ENCODE peak calls at places on chromosomes 13 and 19, in six cellular contexts. V, Z, U, L, J and I are unnamed samples.

GRCh38 chr19:35090160-35090794 is 25.3 kb upstream of the FXYD3 start:
- DNase-seq in V (peak), Z (peak), U (peak), L (peak), J (peak), I (peak)

GRCh38 chr13:110506396-110506795 is 55.1 kb downstream of the RAB20 start:
- DNase-seq in V (no peak), Z (no peak), U (no peak), L (no peak), J (peak), I (no peak)

GRCh38 chr13:50033696-50034095 is 18.5 kb downstream of the KCNRG start:
- DNase-seq in V (no peak), Z (peak), U (no peak), L (no peak), J (no peak), I (no peak)

GRCh38 chr19:35468637-35469036 is 20.6 kb downstream of the FFAR2 start:
- DNase-seq in V (no peak), Z (peak), U (peak), L (no peak), J (peak), I (peak)

GRCh38 chr19:4916292-4917082 is 7.2 kb downstream of the UHRF1 start:
- DNase-seq in V (no peak), Z (no peak), U (no peak), L (no peak), J (no peak), I (no peak)

GRCh38 chr19:46990998-46991676 is 28.5 kb upstream of the NPAS1 start:
- DNase-seq in V (peak), Z (peak), U (peak), L (peak), J (peak), I (peak)

GRCh38 chr19:12715929-12716328 is 7.8 kb downstream of the TNPO2 start:
- DNase-seq in V (no peak), Z (no peak), U (no peak), L (no peak), J (no peak), I (no peak)

GRCh38 chr13:48222358-48223015 is 10.5 kb upstream of the ITM2B start:
- DNase-seq in V (no peak), Z (no peak), U (no peak), L (no peak), J (no peak), I (no peak)

GRCh38 chr19:11269408-11269807 is 7.1 kb upstream of the DOCK6 start:
- DNase-seq in V (no peak), Z (no peak), U (no peak), L (no peak), J (no peak), I (no peak)

DNA sequence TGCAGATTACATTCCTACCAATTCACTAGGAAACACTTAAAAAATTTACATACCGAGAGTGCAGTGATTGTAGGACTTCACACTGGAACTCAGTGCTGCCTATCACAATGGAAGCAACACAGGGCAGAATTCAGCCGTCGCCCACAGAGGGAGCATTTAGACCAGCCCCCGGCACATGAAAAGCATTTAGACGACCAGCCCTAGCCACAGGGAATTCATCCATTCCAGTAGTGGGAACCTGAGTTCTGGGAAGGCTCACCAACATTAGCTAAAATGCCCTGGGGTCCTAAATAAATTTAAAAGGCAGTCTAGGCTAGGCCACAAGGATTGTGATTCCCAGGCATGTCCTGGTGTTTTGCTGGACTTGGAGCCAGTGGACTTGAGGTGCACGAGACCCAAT is 155.2 kb downstream of the LIG4 start:
- DNase-seq in V (no peak), Z (no peak), U (no peak), L (no peak), J (no peak), I (no peak)
- TF ChIP-seq CTCF in V (no peak), Z (no peak), U (no peak), L (no peak), J (no peak), I (no peak)

GRCh38 chr13:42875448-42876269 is 94.3 kb downstream of the FAM216B start:
- DNase-seq in V (no peak), Z (peak), U (peak), L (no peak), J (no peak), I (peak)
- TF ChIP-seq CTCF in V (no peak), Z (peak), U (no peak), L (no peak), J (no peak), I (no peak)

GRCh38 chr13:113761136-113761535 is 2.1 kb downstream of the TMEM255B start:
- DNase-seq in V (no peak), Z (no peak), U (no peak), L (no peak), J (no peak), I (no peak)

GRCh38 chr13:113756441-113757097 is 2.5 kb upstream of the TMEM255B start:
- DNase-seq in V (no peak), Z (no peak), U (no peak), L (no peak), J (no peak), I (no peak)

GRCh38 chr13:113759525-113760137 is 605 bp downstream of the TMEM255B start:
- DNase-seq in V (no peak), Z (no peak), U (peak), L (no peak), J (peak), I (peak)

GRCh38 chr13:113762075-113762474 is 3.0 kb downstream of the TMEM255B start:
- DNase-seq in V (no peak), Z (no peak), U (no peak), L (no peak), J (no peak), I (no peak)

DNA sequence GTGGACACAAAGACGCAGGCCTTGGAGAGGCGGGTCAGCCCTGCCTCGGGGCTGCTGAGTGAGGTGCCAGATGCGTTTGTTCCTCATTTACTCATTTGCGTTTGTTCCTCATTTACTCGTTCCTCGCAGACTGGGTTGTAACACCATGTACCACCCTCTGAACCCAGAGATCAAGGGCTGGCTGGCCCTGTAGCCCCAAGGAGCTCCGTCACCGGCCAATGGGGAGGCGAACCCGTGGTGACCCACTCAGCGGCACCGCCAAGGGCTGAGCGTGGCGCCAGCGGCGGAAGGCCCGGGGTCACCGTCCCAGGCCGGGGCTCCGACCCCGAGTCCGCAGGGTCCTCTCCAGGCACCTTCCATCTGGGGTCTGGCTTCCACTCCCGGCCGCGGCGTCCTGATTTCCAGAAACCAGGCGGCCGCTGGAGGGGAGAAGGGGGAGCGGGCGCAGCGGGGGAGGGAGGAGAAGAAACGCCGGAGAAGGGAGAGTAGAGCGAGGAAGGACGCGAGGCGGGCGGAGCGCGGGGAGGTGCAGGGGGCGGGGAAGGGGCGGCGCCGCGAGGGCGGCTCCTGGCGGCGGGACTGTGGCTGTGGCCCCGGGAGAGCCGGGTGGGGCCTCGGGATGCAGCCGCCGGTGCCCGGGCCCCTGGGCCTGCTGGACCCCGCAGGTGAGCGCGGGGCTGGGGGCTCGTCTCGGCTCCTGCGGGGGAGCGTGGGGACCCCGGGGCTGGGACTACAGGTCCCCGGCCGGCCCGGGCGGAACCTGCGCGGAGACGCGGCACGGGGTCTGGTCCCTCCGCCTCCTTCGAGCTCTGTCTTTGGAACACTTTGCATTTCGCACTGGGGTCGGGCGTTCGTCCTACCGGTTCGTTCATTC is at the start of gene TMEM255B:
- DNase-seq in V (peak), Z (peak), U (peak), L (peak), J (peak), I (peak)
- TF ChIP-seq CTCF in V (no peak), Z (peak), U (no peak), L (peak), J (no peak), I (no peak)

GRCh38 chr13:69565334-69565733 is 542.3 kb upstream of the ATXN8OS start:
- DNase-seq in V (no peak), Z (peak), U (peak), L (no peak), J (no peak), I (peak)
- TF ChIP-seq CTCF in V (peak), Z (peak), U (peak), L (no peak), J (no peak), I (no peak)

GRCh38 chr19:44277331-44277730 is 17.6 kb downstream of the ZNF233 start:
- DNase-seq in V (no peak), Z (no peak), U (no peak), L (no peak), J (no peak), I (no peak)
- TF ChIP-seq CTCF in V (no peak), Z (no peak), U (no peak), L (no peak), J (no peak), I (no peak)